ENCODE peak calls at places on chromosomes 7 and 10, in eight cellular contexts. S is adrenal gland, A is A549, P is hepatocyte, F is non-pigmented ciliary epithelial cell, R is left colon, X is heart left ventricle, U is DMS79. C is an unnamed sample.
A peak's percentile ranks its signal among the peaks of the same experiment; 100 is the strongest.

GRCh38 chr10:77554996-77555397 is 82.6 kb downstream of the KCNMA1 start:
- DNase-seq in S (peak; percentile 54), A (no peak), P (no peak), F (no peak), R (peak; percentile 48), X (no peak), U (no peak), C (no peak)

GRCh38 chr10:10830316-10831061 is 187.2 kb upstream of the CELF2 start:
- DNase-seq in S (no peak), A (no peak), P (no peak), F (peak; percentile 62), R (no peak), X (no peak), U (no peak), C (no peak)

GRCh38 chr10:62083868-62084267 is 182.4 kb downstream of the ARID5B start:
- DNase-seq in S (peak; percentile 33), A (peak; percentile 23), P (peak; percentile 58), F (peak; percentile 54), R (peak; percentile 42), X (peak; percentile 79), U (no peak), C (no peak)

GRCh38 chr7:53218730-53219504 is 183.5 kb downstream of the POM121L12 start:
- DNase-seq in S (peak; percentile 2), A (no peak), P (peak; percentile 34), F (no peak), R (no peak), X (peak; percentile 33), U (no peak), C (no peak)

GRCh38 chr7:131489196-131489595 is 67.2 kb downstream of the PODXL start:
- DNase-seq in S (no peak), A (no peak), P (no peak), F (no peak), R (no peak), X (no peak), U (no peak), C (no peak)

GRCh38 chr10:93160829-93161228 is 87.1 kb downstream of the CYP26A1 start:
- DNase-seq in S (peak; percentile 20), A (no peak), P (no peak), F (no peak), R (peak; percentile 43), X (peak; percentile 25), U (no peak), C (no peak)

GRCh38 chr10:125419146-125419545 is 258.8 kb upstream of the CTBP2 start:
- DNase-seq in S (no peak), A (no peak), P (no peak), F (no peak), R (no peak), X (no peak), U (no peak), C (no peak)

GRCh38 chr7:47153571-47153970 is 428.3 kb downstream of the TNS3 start:
- DNase-seq in S (no peak), A (no peak), P (peak; percentile 50), F (no peak), R (no peak), X (no peak), U (no peak), C (no peak)

GRCh38 chr7:7808156-7808555 is 89.7 kb upstream of the RPA3 start:
- DNase-seq in S (no peak), A (peak; percentile 51), P (peak; percentile 26), F (peak; percentile 20), R (no peak), X (no peak), U (no peak), C (no peak)

GRCh38 chr10:63919576-63920279 is 398.5 kb downstream of the REEP3 start:
- DNase-seq in S (no peak), A (no peak), P (no peak), F (no peak), R (no peak), X (no peak), U (no peak), C (no peak)

GRCh38 chr7:47672966-47673365 is 91.1 kb upstream of the TNS3 start:
- DNase-seq in S (no peak), A (no peak), P (no peak), F (no peak), R (no peak), X (no peak), U (no peak), C (no peak)

GRCh38 chr7:33604015-33604414 is 301.3 kb upstream of the BMPER start:
- DNase-seq in S (no peak), A (no peak), P (no peak), F (no peak), R (no peak), X (no peak), U (no peak), C (no peak)

GRCh38 chr7:100673942-100674431 is 447 bp downstream of the GNB2 start:
- DNase-seq in S (peak; percentile 58), A (no peak), P (peak; percentile 43), F (no peak), R (peak; percentile 56), X (peak; percentile 59), U (no peak), C (no peak)

GRCh38 chr10:76975131-76975530 is 662.5 kb downstream of the KCNMA1 start:
- DNase-seq in S (no peak), A (no peak), P (no peak), F (no peak), R (no peak), X (no peak), U (no peak), C (no peak)

GRCh38 chr10:123648595-123648994 is 17.6 kb upstream of the GPR26 start:
- DNase-seq in S (no peak), A (no peak), P (no peak), F (no peak), R (no peak), X (no peak), U (no peak), C (peak; percentile 15)

GRCh38 chr10:100874702-100875483 is 37.9 kb upstream of the SLF2 start:
- DNase-seq in S (no peak), A (no peak), P (no peak), F (no peak), R (no peak), X (no peak), U (no peak), C (no peak)

GRCh38 chr7:74312418-74313021 is 23.3 kb downstream of the CLIP2 start:
- DNase-seq in S (no peak), A (no peak), P (no peak), F (no peak), R (no peak), X (no peak), U (no peak), C (no peak)

GRCh38 chr7:147997636-147998035 is 592.9 kb upstream of the C7orf33 start:
- DNase-seq in S (no peak), A (no peak), P (no peak), F (no peak), R (no peak), X (no peak), U (no peak), C (no peak)

GRCh38 chr7:132300599-132300998 is 275.7 kb downstream of the PLXNA4 start:
- DNase-seq in S (no peak), A (no peak), P (no peak), F (no peak), R (no peak), X (no peak), U (no peak), C (no peak)

GRCh38 chr7:47183896-47184629 is 397.8 kb downstream of the TNS3 start:
- DNase-seq in S (no peak), A (no peak), P (no peak), F (no peak), R (no peak), X (peak; percentile 28), U (no peak), C (no peak)

GRCh38 chr10:130137077-130137448 is 872 bp downstream of the GLRX3 start:
- DNase-seq in S (peak; percentile 13), A (peak; percentile 26), P (peak; percentile 68), F (peak; percentile 10), R (no peak), X (no peak), U (no peak), C (no peak)

C was measured in breast epithelium.